ENCODE peak calls at places on chromosomes 5 and 9, in nine cellular contexts. C is brain microvascular endothelial cell; H is ovary; L is PC-9; E is left ventricle myocardium inferior; T is GM23248; G is CD8-positive, alpha-beta T cell; O is substantia nigra; I is prostate gland. Q is an unnamed sample.

GRCh38 chr9:93864029-93864428 is 91.1 kb downstream of the BARX1 start:
- DNase-seq in C (no peak), H (no peak), L (no peak), E (no peak), T (peak; percentile 5), G (no peak), O (no peak), I (no peak), Q (no peak)

GRCh38 chr5:150846651-150847333 is 471 bp downstream of the IRGM start:
- DNase-seq in C (peak; percentile 85), H (peak; percentile 33), L (peak; percentile 38), E (no peak), T (peak; percentile 93), G (no peak), O (no peak), I (peak; percentile 76), Q (peak; percentile 9)

GRCh38 chr5:55072668-55073067 is 29.8 kb upstream of the GZMA start:
- DNase-seq in C (no peak), H (no peak), L (no peak), E (no peak), T (peak; percentile 2), G (no peak), O (no peak), I (no peak), Q (no peak)

GRCh38 chr5:34685485-34686197 is 29.5 kb downstream of the RAI14 start:
- DNase-seq in C (peak; percentile 59), H (no peak), L (no peak), E (no peak), T (peak; percentile 92), G (no peak), O (no peak), I (no peak), Q (no peak)

GRCh38 chr5:168676499-168676898 is 97.3 kb upstream of the PANK3 start:
- DNase-seq in C (no peak), H (no peak), L (no peak), E (no peak), T (no peak), G (no peak), O (no peak), I (no peak), Q (no peak)

GRCh38 chr9:107536462-107536861 is 46.9 kb upstream of the KLF4 start:
- DNase-seq in C (no peak), H (no peak), L (no peak), E (no peak), T (no peak), G (no peak), O (no peak), I (no peak), Q (no peak)

GRCh38 chr5:5340206-5340729 is 82.2 kb upstream of the ICE1 start:
- DNase-seq in C (peak; percentile 97), H (peak; percentile 80), L (peak; percentile 95), E (peak; percentile 42), T (peak; percentile 97), G (no peak), O (no peak), I (no peak), Q (peak; percentile 68)

GRCh38 chr9:79224672-79225433 is 346.9 kb upstream of the TLE4 start:
- DNase-seq in C (peak; percentile 89), H (no peak), L (no peak), E (no peak), T (peak; percentile 95), G (no peak), O (no peak), I (no peak), Q (no peak)

GRCh38 chr5:127519527-127519926 is 2.1 kb downstream of the PRRC1 start:
- DNase-seq in C (peak; percentile 2), H (no peak), L (no peak), E (no peak), T (peak; percentile 43), G (no peak), O (no peak), I (no peak), Q (no peak)

GRCh38 chr5:127515693-127516440 is 1.6 kb upstream of the PRRC1 start:
- DNase-seq in C (no peak), H (no peak), L (no peak), E (no peak), T (peak; percentile 7), G (no peak), O (no peak), I (no peak), Q (no peak)

GRCh38 chr5:127517110-127517479 is 345 bp upstream of the PRRC1 start:
- DNase-seq in C (no peak), H (no peak), L (no peak), E (peak; percentile 17), T (no peak), G (no peak), O (no peak), I (no peak), Q (peak; percentile 50)

GRCh38 chr5:127517480-127518318 is at the start of gene PRRC1:
- DNase-seq in C (peak; percentile 78), H (peak; percentile 84), L (peak; percentile 72), E (peak; percentile 81), T (peak; percentile 96), G (peak; percentile 53), O (peak; percentile 48), I (peak; percentile 77), Q (peak; percentile 67)

DNA sequence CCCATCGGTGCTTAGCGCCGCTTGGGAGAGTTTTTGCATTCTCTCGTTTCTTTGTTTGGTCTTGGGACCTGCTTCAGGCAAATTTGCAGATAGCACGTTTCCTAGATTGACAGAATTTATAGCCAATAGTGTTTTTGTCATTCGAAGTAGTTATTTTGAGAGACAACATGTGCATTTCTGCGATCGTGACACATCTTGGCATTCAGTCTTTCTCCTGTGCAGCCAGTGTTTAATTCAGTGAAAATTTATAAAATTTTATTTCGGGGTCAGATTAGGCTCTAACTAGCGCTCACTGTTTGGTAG is 830 bp downstream of the PRRC1 start:
- DNase-seq in C (no peak), H (no peak), L (no peak), E (no peak), T (no peak), G (no peak), O (no peak), I (no peak), Q (no peak)
- H3K27ac ChIP-seq in C (peak overlapping the region; percentile 96), H (no peak overlapping the region), L (peak overlapping the region; percentile 86), E (peak overlapping the region; percentile 79), T (peak overlapping the region; percentile 96), G (peak overlapping the region; percentile 76), O (peak overlapping the region; percentile 74), I (peak overlapping the region; percentile 52), Q (peak overlapping the region; percentile 87)

DNA sequence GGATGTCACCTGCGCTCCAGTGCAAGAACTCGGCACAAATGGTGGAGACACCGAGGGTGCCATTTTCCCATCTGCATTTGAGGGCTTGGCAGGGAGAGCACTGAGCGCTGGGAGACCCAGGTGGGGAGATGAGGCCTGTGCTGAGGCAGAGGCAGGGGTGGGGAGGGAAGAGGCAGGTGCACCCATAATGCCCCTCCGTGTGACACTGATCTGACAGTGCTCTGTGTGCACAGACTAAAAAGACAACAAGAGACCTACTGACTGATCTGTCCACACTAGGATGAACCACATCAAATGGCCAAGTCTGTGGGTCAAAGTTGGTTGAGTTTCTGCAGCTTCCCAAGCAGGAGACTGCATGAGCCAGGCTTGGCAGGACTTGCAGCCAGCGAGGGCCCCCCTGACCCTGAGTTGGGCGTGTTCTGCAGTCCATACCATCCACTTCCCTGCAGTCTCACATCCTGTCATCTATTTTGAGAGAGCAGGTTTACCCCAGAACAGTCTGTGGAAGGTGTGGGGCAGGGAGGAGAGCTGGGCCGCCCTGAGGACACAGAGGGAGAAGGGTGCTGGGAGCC is 41.9 kb downstream of the NEK6 start:
- DNase-seq in C (no peak), H (no peak), L (peak; percentile 53), E (no peak), T (no peak), G (no peak), O (no peak), I (no peak), Q (no peak)
- H3K27ac ChIP-seq in C (no peak overlapping the region), H (no peak overlapping the region), L (peak overlapping the region; percentile 48), E (no peak overlapping the region), T (no peak overlapping the region), G (no peak overlapping the region), O (no peak overlapping the region), I (no peak overlapping the region), Q (no peak overlapping the region)

GRCh38 chr5:80782626-80783025 is 127.8 kb upstream of the DHFR start:
- DNase-seq in C (no peak), H (no peak), L (no peak), E (no peak), T (peak; percentile 5), G (no peak), O (no peak), I (no peak), Q (no peak)

GRCh38 chr5:80781356-80781755 is 126.6 kb upstream of the DHFR start:
- DNase-seq in C (peak; percentile 24), H (no peak), L (peak; percentile 50), E (no peak), T (peak; percentile 35), G (no peak), O (no peak), I (no peak), Q (no peak)

GRCh38 chr5:80777347-80778287 is 122.8 kb upstream of the DHFR start:
- DNase-seq in C (no peak), H (no peak), L (no peak), E (no peak), T (no peak), G (no peak), O (no peak), I (no peak), Q (no peak)

GRCh38 chr5:80780761-80781285 is 126.0 kb upstream of the DHFR start:
- DNase-seq in C (no peak), H (no peak), L (no peak), E (no peak), T (no peak), G (no peak), O (no peak), I (no peak), Q (no peak)

DNA sequence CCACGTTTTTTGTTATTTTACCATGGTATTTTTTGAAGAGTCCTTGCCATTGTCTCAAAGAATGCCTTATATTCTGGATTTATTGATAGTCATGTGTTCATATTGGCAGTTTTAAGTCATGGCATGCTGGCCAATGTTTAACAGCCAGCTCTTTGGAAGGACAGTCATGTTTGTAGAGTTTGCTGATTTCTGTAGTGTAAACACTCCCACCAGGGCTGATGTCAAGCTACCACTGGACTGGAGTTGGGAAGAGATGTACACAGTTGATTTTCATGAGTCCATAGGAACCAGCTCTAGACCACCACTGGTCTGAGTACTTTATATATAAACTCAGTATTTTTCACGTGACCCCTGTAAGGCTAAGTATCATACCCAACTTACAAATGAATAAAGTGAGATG is 125.2 kb upstream of the DHFR start:
- DNase-seq in C (no peak), H (no peak), L (no peak), E (no peak), T (no peak), G (no peak), O (no peak), I (no peak), Q (no peak)
- H3K27ac ChIP-seq in C (no peak overlapping the region), H (no peak overlapping the region), L (no peak overlapping the region), E (no peak overlapping the region), T (no peak overlapping the region), G (no peak overlapping the region), O (no peak overlapping the region), I (no peak overlapping the region), Q (no peak overlapping the region)

DNA sequence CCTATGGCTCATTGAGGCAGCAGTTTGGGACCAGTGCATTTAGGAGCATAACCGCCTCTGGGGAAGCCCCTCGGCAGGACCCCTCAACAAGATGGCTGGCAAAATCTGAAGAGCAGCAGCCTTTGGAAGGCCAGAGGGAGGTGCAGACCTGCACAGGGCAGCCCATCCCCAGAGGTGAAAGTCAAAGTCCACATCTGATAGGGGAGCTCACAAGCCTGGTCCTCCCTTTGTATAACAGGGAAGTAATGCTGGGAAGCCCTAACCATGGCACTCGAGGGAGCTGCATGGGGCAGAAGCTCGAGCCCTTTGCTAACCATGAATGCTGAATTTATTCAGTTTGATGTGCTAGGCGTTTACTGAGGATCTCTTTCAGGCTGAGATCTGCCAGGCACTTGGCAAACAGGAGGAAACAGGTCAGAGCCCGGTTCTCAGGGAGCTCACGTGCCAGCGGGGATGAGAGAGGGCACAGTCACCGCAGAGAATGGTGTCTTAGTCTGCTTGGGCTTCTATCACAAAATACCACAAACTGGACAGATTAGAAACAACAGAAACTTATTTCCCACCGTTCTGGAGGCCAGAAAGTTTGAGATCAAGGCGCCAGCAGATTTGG is 114.1 kb downstream of the GABBR2 start:
- DNase-seq in C (no peak), H (no peak), L (no peak), E (no peak), T (no peak), G (no peak), O (no peak), I (no peak), Q (no peak)
- H3K27ac ChIP-seq in C (no peak overlapping the region), H (no peak overlapping the region), L (no peak overlapping the region), E (no peak overlapping the region), T (no peak overlapping the region), G (no peak overlapping the region), O (no peak overlapping the region), I (no peak overlapping the region), Q (no peak overlapping the region)